ENCODE peak calls at places on chromosomes 12 and 14, in nine cellular contexts. G, Z, R, C, J, P, D, U and N are unnamed samples. For H3K4me1, the result is how much of the 10 kb centered on the place peaks cover.

GRCh38 chr14:24665440-24665991 is 31.5 kb upstream of the GZMB start:
- DNase-seq in G (no peak), Z (no peak), R (no peak), C (no peak), J (no peak), P (no peak), D (no peak), U (no peak), N (no peak)

GRCh38 chr12:50677858-50678257 is 86.0 kb upstream of the ATF1 start:
- DNase-seq in G (peak), Z (no peak), R (no peak), C (no peak), J (no peak), P (no peak), D (no peak), U (peak), N (no peak)

GRCh38 chr12:88896958-88897357 is 316.7 kb upstream of the KITLG start:
- DNase-seq in G (peak), Z (no peak), R (no peak), C (no peak), J (no peak), P (no peak), D (no peak), U (no peak), N (no peak)

GRCh38 chr14:99531221-99532096 is 50.2 kb downstream of the CCNK start:
- DNase-seq in G (peak), Z (peak), R (no peak), C (no peak), J (no peak), P (no peak), D (no peak), U (no peak), N (no peak)

GRCh38 chr12:18343708-18344107 is 82.4 kb downstream of the PIK3C2G start:
- DNase-seq in G (no peak), Z (no peak), R (no peak), C (no peak), J (peak), P (no peak), D (no peak), U (no peak), N (no peak)

GRCh38 chr12:226401-226800 is 12.4 kb upstream of the SLC6A12 start:
- DNase-seq in G (no peak), Z (no peak), R (no peak), C (peak), J (no peak), P (no peak), D (no peak), U (no peak), N (no peak)

GRCh38 chr14:73744175-73744867 is 30.1 kb upstream of the PNMA1 start:
- DNase-seq in G (no peak), Z (no peak), R (no peak), C (no peak), J (no peak), P (no peak), D (no peak), U (no peak), N (no peak)

GRCh38 chr14:96067985-96068930 is 29.1 kb downstream of the C14orf132 start:
- DNase-seq in G (no peak), Z (no peak), R (no peak), C (peak), J (no peak), P (no peak), D (no peak), U (no peak), N (no peak)

GRCh38 chr14:70754989-70755388 is 54.3 kb downstream of the MAP3K9 start:
- DNase-seq in G (peak), Z (no peak), R (no peak), C (no peak), J (no peak), P (peak), D (no peak), U (no peak), N (no peak)

GRCh38 chr12:28212182-28212581 is 21.9 kb downstream of the CCDC91 start:
- DNase-seq in G (no peak), Z (no peak), R (no peak), C (no peak), J (no peak), P (no peak), D (no peak), U (no peak), N (no peak)

GRCh38 chr14:51692646-51693045 is 40.9 kb downstream of the FRMD6 start:
- DNase-seq in G (no peak), Z (no peak), R (no peak), C (no peak), J (no peak), P (no peak), D (no peak), U (no peak), N (no peak)

GRCh38 chr14:55373784-55374725 is 37.6 kb downstream of the ATG14 start:
- DNase-seq in G (peak), Z (no peak), R (no peak), C (no peak), J (no peak), P (no peak), D (no peak), U (no peak), N (no peak)

GRCh38 chr14:87230726-87231125 is 762.3 kb downstream of the GALC start:
- DNase-seq in G (no peak), Z (no peak), R (no peak), C (no peak), J (no peak), P (no peak), D (no peak), U (no peak), N (no peak)

GRCh38 chr14:34301107-34301734 is 160.8 kb downstream of the SPTSSA start:
- DNase-seq in G (peak), Z (peak), R (peak), C (no peak), J (peak), P (no peak), D (peak), U (no peak), N (no peak)

GRCh38 chr12:64618953-64619590 is 8.8 kb downstream of the RASSF3 start:
- DNase-seq in G (peak), Z (no peak), R (no peak), C (no peak), J (no peak), P (no peak), D (no peak), U (no peak), N (no peak)

GRCh38 chr12:61757831-61758505 is 502.2 kb upstream of the USP15 start:
- DNase-seq in G (peak), Z (no peak), R (no peak), C (no peak), J (no peak), P (no peak), D (no peak), U (no peak), N (no peak)

GRCh38 chr12:130627175-130627574 is 88.9 kb downstream of the RIMBP2 start:
- DNase-seq in G (no peak), Z (no peak), R (no peak), C (no peak), J (no peak), P (no peak), D (no peak), U (no peak), N (no peak)

GRCh38 chr12:94304566-94305061 is 155.1 kb downstream of the CEP83 start:
- DNase-seq in G (peak), Z (no peak), R (no peak), C (no peak), J (no peak), P (no peak), D (no peak), U (no peak), N (peak)

GRCh38 chr12:4556730-4557519 is 5.1 kb upstream of the DYRK4 start:
- DNase-seq in G (no peak), Z (no peak), R (no peak), C (no peak), J (no peak), P (no peak), D (no peak), U (no peak), N (no peak)

GRCh38 chr12:40032433-40033259 is 73.2 kb downstream of the SLC2A13 start:
- DNase-seq in G (no peak), Z (no peak), R (no peak), C (no peak), J (no peak), P (no peak), D (no peak), U (no peak), N (no peak)

GRCh38 chr12:6606331-6607131 is 648 bp downstream of the CHD4 start:
- DNase-seq in G (peak), Z (no peak), R (peak), C (peak), J (peak), P (peak), D (peak), U (peak), N (no peak)

GRCh38 chr12:56029166-56029519 is 8.3 kb downstream of the IKZF4 start:
- DNase-seq in G (peak), Z (no peak), R (no peak), C (no peak), J (no peak), P (no peak), D (no peak), U (no peak), N (no peak)

GRCh38 chr12:34287986-34288962 is 266.0 kb downstream of the ALG10 start:
- DNase-seq in G (no peak), Z (no peak), R (no peak), C (peak), J (no peak), P (no peak), D (no peak), U (no peak), N (no peak)

GRCh38 chr12:18340796-18341195 is 79.5 kb downstream of the PIK3C2G start:
- DNase-seq in G (no peak), Z (no peak), R (no peak), C (no peak), J (no peak), P (no peak), D (no peak), U (no peak), N (no peak)

GRCh38 chr12:57609781-57610552 is 1.3 kb upstream of the ARHGEF25 start:
- DNase-seq in G (no peak), Z (no peak), R (peak), C (peak), J (no peak), P (no peak), D (peak), U (peak), N (no peak)

DNA sequence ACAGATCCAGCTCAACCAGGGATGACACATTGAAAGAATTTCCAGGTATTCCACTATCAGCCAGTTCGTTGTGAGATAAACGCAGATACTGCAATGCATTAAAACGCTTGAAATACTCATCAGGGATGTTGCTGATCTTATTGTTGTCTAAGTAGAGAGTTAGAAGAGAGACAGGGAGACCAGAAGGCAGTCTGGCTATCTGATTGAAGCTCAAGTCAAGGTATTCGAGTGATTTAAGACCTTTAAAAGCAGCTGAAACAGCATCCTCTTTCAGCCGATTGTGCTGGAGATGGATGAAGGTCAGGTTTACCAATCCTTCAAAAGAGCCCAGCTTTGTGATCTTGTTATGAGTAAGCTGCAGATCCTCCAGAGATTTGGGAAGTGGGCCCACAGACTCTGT is 3.1 kb downstream of the LUM start:
- DNase-seq in G (peak), Z (no peak), R (no peak), C (no peak), J (no peak), P (no peak), D (no peak), U (no peak), N (no peak)
- H3K27ac ChIP-seq in G (no peak), Z (no peak), R (peak), C (no peak), J (no peak), P (no peak), D (no peak), U (peak), N (no peak)

DNA sequence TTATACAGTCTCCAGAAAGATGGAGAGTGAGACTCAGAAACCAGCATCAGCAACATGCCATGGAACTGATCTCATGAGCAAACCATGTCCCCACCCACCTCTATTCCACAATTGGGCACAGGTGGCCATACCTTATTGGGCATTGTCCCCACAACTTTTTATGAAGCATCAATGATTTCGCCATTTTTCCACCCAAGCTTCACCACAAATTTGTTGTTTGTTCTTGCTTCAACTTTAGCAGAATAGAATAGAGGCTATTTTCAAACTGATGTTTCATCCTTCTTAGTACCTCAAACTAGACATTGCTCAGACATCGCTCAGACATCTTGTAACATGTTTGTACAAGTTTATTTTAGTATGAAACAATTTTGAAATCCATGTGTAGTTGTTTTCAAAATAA is 112.5 kb upstream of the TMTC2 start:
- DNase-seq in G (no peak), Z (no peak), R (no peak), C (no peak), J (no peak), P (no peak), D (no peak), U (no peak), N (no peak)
- H3K4me1 ChIP-seq in G (under half), Z (under half), R (under half), C (under half), J (under half), P (under half), D (under half), U (under half), N (under half)

GRCh38 chr14:104656014-104656714 is 33.3 kb upstream of the INF2 start:
- DNase-seq in G (peak), Z (no peak), R (no peak), C (no peak), J (no peak), P (no peak), D (no peak), U (no peak), N (no peak)
- H3K27ac ChIP-seq in G (no peak), Z (no peak), R (no peak), C (peak), J (no peak), P (no peak), D (no peak), U (no peak), N (no peak)

GRCh38 chr14:94597788-94598187 is 14.4 kb upstream of the SERPINA3 start:
- DNase-seq in G (no peak), Z (no peak), R (no peak), C (no peak), J (no peak), P (no peak), D (no peak), U (no peak), N (no peak)

GRCh38 chr14:94598506-94598815 is 13.7 kb upstream of the SERPINA3 start:
- DNase-seq in G (no peak), Z (no peak), R (no peak), C (no peak), J (no peak), P (no peak), D (no peak), U (no peak), N (no peak)

GRCh38 chr14:94600148-94600545 is 12.0 kb upstream of the SERPINA3 start:
- DNase-seq in G (no peak), Z (no peak), R (no peak), C (no peak), J (no peak), P (no peak), D (no peak), U (no peak), N (no peak)

GRCh38 chr14:94598816-94599655 is 13.2 kb upstream of the SERPINA3 start:
- DNase-seq in G (peak), Z (no peak), R (peak), C (peak), J (peak), P (peak), D (peak), U (no peak), N (no peak)

DNA sequence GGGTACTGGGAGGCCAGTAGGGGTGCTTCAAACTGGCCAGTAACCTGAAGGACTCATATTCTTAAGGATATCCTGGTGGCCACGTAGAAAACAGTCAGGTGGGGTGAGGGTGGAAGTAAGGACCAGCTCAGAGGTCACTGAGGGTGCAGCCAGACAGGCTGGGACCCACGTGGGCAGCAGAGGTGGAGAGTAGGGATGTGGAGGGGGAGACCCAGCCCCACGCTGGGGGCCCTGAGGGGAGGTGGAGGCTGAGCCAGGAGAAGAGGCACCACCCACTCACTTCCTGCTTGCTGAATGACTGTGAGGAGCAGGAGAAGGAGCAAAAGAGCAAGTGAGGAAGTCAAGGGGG is 12.6 kb upstream of the SERPINA3 start:
- DNase-seq in G (no peak), Z (no peak), R (no peak), C (no peak), J (no peak), P (no peak), D (no peak), U (no peak), N (no peak)
- H3K4me1 ChIP-seq in G (under half), Z (under half), R (under half), C (under half), J (under half), P (under half), D (half or more), U (under half), N (under half)

DNA sequence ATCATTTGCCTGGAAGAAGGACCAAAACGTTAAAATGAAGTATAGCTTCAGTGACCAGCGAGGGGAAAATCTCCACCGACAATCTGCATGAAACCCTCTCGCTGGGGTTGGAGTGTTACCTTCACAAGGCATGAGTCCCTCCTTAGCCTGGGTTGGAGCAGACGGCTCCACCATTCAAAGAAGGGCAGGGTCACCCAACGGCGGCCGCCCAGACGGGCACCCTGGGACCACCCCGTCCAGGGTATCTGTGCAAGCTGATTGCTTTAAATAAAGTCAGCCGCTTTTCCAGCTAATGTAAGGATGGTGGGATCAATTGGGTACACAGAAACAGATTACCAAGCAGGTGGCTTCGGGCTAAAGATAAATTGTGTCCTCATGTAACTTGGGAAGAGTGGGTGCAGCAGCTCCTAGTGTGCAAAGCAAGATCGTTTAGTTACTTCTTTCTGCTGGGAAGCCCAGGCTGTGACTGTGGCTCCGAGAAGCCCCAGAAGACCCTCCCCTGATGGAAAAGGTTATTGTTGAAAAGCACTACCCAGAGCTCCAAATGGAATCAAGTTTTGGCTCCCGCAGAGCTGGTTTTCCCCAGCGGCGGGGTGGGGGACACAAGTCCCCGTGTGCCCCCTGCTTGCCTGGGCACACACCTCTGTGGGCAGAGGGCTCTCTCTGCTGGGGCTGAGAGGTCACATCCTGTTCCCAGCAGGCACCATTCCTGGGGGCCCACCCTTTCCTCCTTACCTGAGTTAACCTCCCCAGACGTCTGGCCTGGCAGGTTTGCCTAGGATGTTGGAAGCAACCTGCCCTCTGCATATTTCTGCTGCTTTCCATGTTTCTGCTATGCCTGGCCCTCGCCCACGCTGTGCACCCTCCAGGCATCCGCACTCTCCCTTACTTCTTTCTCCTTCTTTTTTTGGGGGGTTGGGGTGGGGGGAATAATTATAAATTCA is 318.6 kb upstream of the DIO3 start:
- DNase-seq in G (no peak), Z (no peak), R (no peak), C (peak), J (no peak), P (no peak), D (no peak), U (no peak), N (no peak)
- H3K27ac ChIP-seq in G (no peak), Z (no peak), R (no peak), C (no peak), J (no peak), P (no peak), D (no peak), U (no peak), N (no peak)

GRCh38 chr14:53333809-53334208 is 180.7 kb upstream of the DDHD1 start:
- DNase-seq in G (no peak), Z (no peak), R (no peak), C (no peak), J (no peak), P (peak), D (no peak), U (no peak), N (no peak)

GRCh38 chr14:53330441-53330840 is 177.3 kb upstream of the DDHD1 start:
- DNase-seq in G (no peak), Z (no peak), R (no peak), C (no peak), J (no peak), P (no peak), D (no peak), U (no peak), N (no peak)

GRCh38 chr14:53327716-53328115 is 174.6 kb upstream of the DDHD1 start:
- DNase-seq in G (peak), Z (no peak), R (peak), C (no peak), J (no peak), P (no peak), D (no peak), U (no peak), N (no peak)

GRCh38 chr14:53331247-53331646 is 178.1 kb upstream of the DDHD1 start:
- DNase-seq in G (peak), Z (no peak), R (no peak), C (no peak), J (no peak), P (no peak), D (no peak), U (no peak), N (no peak)

GRCh38 chr14:53331921-53332320 is 178.8 kb upstream of the DDHD1 start:
- DNase-seq in G (no peak), Z (no peak), R (no peak), C (no peak), J (no peak), P (no peak), D (no peak), U (no peak), N (no peak)
- H3K4me1 ChIP-seq in G (under half), Z (under half), R (under half), C (under half), J (under half), P (under half), D (under half), U (under half), N (under half)

DNA sequence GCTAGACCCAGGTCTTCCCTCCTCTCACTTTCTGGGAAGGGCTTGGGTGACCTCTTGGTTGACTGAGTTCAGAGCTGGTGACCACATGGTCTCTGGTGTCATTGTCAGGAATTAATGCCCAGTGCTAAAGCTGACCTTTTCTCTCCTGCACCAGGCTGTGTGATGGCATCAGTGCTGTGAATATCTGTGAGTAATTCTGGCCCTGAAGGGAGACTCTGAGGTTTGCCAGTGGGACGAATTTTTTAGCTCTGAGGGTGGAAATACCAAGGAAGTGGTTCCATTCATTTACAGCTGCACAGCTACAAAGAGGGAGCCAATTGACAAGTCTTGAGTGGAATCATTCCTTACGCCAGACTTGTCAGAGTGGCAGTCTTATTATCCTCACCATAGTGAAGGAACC is 6.2 kb upstream of the KRT86 start:
- DNase-seq in G (peak), Z (no peak), R (no peak), C (no peak), J (no peak), P (no peak), D (no peak), U (no peak), N (no peak)
- H3K27ac ChIP-seq in G (no peak), Z (no peak), R (no peak), C (no peak), J (no peak), P (no peak), D (no peak), U (no peak), N (no peak)